ENCODE peak calls at places on chromosome 11, in eight cellular contexts. N is heart left ventricle, R is fibroblast of lung, C is psoas muscle, Z is PC-9, K is prostate gland, H is K562, D is ovary. L is an unnamed sample. For H3K27me3, the result is how much of the 10 kb centered on the place peaks cover.

GRCh38 chr11:96263361-96263763 is 79.6 kb downstream of the MAML2 start:
- DNase-seq in R (peak), C (no peak), N (no peak), H (no peak), Z (no peak), D (no peak), K (no peak), L (no peak)

GRCh38 chr11:70547821-70548670 is 149.7 kb downstream of the CTTN start:
- DNase-seq in C (peak), K (no peak), H (no peak), D (no peak), Z (no peak), N (peak), R (no peak), L (no peak)

GRCh38 chr11:1862588-1863351 is 9.9 kb downstream of the LSP1 start:
- DNase-seq in K (no peak), H (no peak), D (no peak), R (no peak), Z (peak), N (no peak), C (peak), L (no peak)

GRCh38 chr11:75400110-75400865 is 970 bp downstream of the RPS3 start:
- DNase-seq in N (no peak), K (no peak), R (no peak), Z (no peak), D (no peak), C (no peak), H (no peak), L (no peak)

GRCh38 chr11:120513436-120514315 is 2.1 kb downstream of the GRIK4 start:
- DNase-seq in D (no peak), H (no peak), Z (no peak), R (no peak), C (peak), N (no peak), K (no peak), L (no peak)

GRCh38 chr11:1112351-1113191 is 37.9 kb downstream of the MUC2 start:
- DNase-seq in Z (no peak), C (peak), K (no peak), H (peak), D (no peak), N (no peak), R (no peak), L (no peak)

GRCh38 chr11:93059074-93059957 is 89.9 kb downstream of the MTNR1B start:
- DNase-seq in N (no peak), R (peak), Z (no peak), K (no peak), D (no peak), H (no peak), C (no peak), L (peak)

GRCh38 chr11:60118333-60118732 is 29.9 kb downstream of the MS4A2 start:
- DNase-seq in N (no peak), H (no peak), C (no peak), K (no peak), Z (no peak), R (no peak), D (no peak), L (no peak)

GRCh38 chr11:70892889-70893288 is 359.5 kb downstream of the SHANK2 start:
- DNase-seq in C (no peak), Z (no peak), H (no peak), N (no peak), R (no peak), D (no peak), K (no peak), L (no peak)

GRCh38 chr11:2701230-2701629 is 1.4 kb upstream of the KCNQ1OT1 start:
- DNase-seq in K (no peak), Z (no peak), N (peak), R (no peak), D (peak), C (peak), H (no peak), L (no peak)

GRCh38 chr11:102920118-102920684 is 35.3 kb downstream of the MMP13 start:
- DNase-seq in K (no peak), N (no peak), C (no peak), R (no peak), Z (no peak), D (no peak), H (no peak), L (no peak)

GRCh38 chr11:100892886-100893285 is 205.8 kb downstream of the ARHGAP42 start:
- DNase-seq in C (no peak), Z (no peak), H (no peak), R (no peak), D (no peak), N (no peak), K (no peak), L (no peak)

GRCh38 chr11:111450480-111451320 is 61.5 kb downstream of the BTG4 start:
- DNase-seq in H (no peak), C (no peak), Z (no peak), D (no peak), K (no peak), R (no peak), N (no peak), L (no peak)

GRCh38 chr11:14259186-14259784 is 99.7 kb downstream of the RRAS2 start:
- DNase-seq in D (no peak), K (no peak), Z (no peak), H (no peak), R (no peak), C (no peak), N (no peak), L (no peak)

GRCh38 chr11:71153005-71153395 is 99.4 kb downstream of the SHANK2 start:
- DNase-seq in R (peak), C (no peak), N (no peak), Z (peak), H (no peak), K (no peak), D (no peak), L (no peak)

GRCh38 chr11:28107331-28107725 is 628 bp downstream of the KIF18A start:
- DNase-seq in N (no peak), D (no peak), K (no peak), Z (no peak), C (no peak), H (peak), R (no peak), L (no peak)

GRCh38 chr11:120682026-120682649 is 170.6 kb downstream of the GRIK4 start:
- DNase-seq in D (no peak), N (no peak), C (no peak), K (no peak), R (no peak), H (no peak), Z (no peak), L (no peak)

GRCh38 chr11:17230867-17231851 is 23.4 kb upstream of the PIK3C2A start:
- DNase-seq in N (no peak), C (no peak), H (no peak), D (no peak), R (no peak), K (no peak), Z (no peak), L (no peak)

GRCh38 chr11:32200448-32200847 is 109.6 kb downstream of the RCN1 start:
- DNase-seq in C (no peak), K (no peak), R (no peak), N (no peak), D (no peak), Z (no peak), H (peak), L (no peak)

GRCh38 chr11:535519-536454 is at the start of gene HRAS:
- DNase-seq in C (peak), H (peak), K (peak), Z (peak), N (peak), R (peak), D (peak), L (peak)

GRCh38 chr11:34487430-34487829 is 26.2 kb downstream of the ELF5 start:
- DNase-seq in Z (no peak), K (no peak), C (no peak), R (no peak), H (no peak), D (no peak), N (no peak), L (no peak)

DNA sequence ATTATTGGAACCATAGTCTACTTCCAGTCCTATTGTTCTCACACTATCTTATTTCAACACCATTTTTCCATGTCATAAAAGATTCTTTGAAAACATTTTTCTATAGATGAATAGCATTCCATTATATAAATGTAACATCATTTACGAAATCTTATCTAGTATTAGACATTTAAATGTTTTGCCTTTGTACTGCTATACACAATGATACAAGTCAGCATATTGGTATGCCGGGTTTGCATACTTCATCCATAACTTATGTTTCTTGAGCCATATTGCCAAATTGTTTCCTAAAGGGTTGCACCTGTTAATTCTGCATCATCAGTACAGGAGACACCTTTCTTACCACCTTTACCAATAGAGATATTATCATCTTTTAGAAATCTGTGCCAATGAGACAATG is 68.2 kb downstream of the SYT13 start:
- DNase-seq in C (no peak), H (no peak), Z (no peak), N (no peak), K (no peak), D (no peak), R (no peak), L (no peak)
- TF ChIP-seq CTCF in C (no peak), H (no peak), Z (no peak), N (no peak), K (no peak), D (no peak), R (no peak), L (no peak)

GRCh38 chr11:19350093-19350665 is 109.4 kb upstream of the E2F8 start:
- DNase-seq in Z (no peak), K (no peak), C (no peak), N (no peak), H (no peak), R (no peak), D (no peak), L (no peak)

GRCh38 chr11:19352736-19353110 is 112.0 kb upstream of the E2F8 start:
- DNase-seq in H (no peak), K (no peak), D (no peak), C (no peak), N (no peak), Z (no peak), R (no peak), L (no peak)

GRCh38 chr11:19353287-19353686 is 112.5 kb upstream of the E2F8 start:
- DNase-seq in N (no peak), R (no peak), H (no peak), K (no peak), Z (no peak), C (no peak), D (no peak), L (no peak)

GRCh38 chr11:19351426-19351825 is 110.7 kb upstream of the E2F8 start:
- DNase-seq in R (no peak), Z (no peak), C (no peak), D (no peak), N (no peak), K (no peak), H (no peak), L (no peak)

DNA sequence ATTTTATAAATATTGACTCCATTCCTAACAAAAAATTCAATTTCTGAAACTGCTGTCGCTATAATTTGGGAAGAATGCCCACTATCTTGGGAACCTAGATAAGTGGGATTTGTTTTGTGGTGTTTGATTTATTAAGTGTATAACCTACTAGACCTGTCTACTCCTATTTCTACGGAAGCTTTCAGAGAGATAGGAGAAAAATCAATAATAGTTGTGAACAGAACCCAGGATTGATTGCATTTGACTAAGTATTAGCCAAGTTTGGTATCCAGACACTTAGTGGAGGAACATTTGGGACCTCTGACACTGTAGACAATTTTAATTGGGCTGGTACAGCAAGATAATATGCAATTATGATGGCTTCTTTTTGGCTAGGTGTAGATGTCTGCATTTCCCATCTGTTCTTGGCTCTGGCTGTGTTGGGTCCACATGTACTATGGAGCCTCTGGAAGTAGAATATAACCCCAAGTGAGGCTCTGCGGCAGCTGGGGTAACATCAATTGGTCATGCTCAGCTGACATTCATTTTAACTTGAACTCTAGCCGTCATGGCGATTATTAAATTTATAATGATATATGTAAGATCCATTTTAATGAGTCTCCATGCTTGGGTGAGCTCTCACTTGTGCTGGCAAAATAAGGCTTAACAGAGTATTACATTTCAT is 111.5 kb upstream of the E2F8 start:
- DNase-seq in K (no peak), H (no peak), N (no peak), Z (no peak), C (no peak), D (no peak), R (no peak), L (no peak)
- H3K27me3 ChIP-seq in K (under half), H (under half), N (under half), Z (under half), C (under half), D (under half), R (under half), L (half or more)

DNA sequence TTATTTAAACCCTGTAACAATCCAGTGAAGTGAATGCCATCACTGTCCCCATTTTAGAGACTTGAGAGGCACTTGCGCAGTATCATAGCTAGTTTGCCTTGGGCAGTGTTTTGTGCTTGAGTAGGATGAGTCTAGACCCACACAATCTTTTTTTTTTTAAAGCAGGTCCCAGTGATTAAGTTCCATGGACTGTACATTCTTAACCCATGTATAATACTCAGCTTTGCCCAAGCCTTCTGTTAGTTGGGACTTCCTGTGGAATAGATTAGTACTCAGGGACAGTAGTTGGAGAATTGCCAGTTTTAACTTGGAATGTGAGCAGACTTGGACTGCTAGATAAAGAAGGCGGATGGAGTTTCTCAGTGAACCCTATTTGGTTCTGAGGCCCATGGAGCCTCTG is 108.6 kb upstream of the RASSF10 start:
- DNase-seq in D (no peak), K (no peak), C (no peak), R (peak), Z (no peak), H (no peak), N (no peak), L (peak)
- H3K27ac ChIP-seq in D (no peak), K (no peak), C (peak), R (peak), Z (no peak), H (no peak), N (peak), L (peak)

GRCh38 chr11:46916251-46916650 is 2.1 kb downstream of the LRP4 start:
- DNase-seq in C (no peak), R (no peak), K (peak), N (no peak), D (no peak), Z (no peak), H (no peak), L (no peak)

GRCh38 chr11:46918087-46918751 is at the start of gene LRP4:
- DNase-seq in K (peak), D (peak), Z (peak), N (peak), H (peak), R (peak), C (peak), L (no peak)

GRCh38 chr11:46917109-46918086 is 952 bp downstream of the LRP4 start:
- DNase-seq in Z (no peak), D (no peak), N (no peak), R (no peak), C (no peak), K (no peak), H (peak), L (no peak)

GRCh38 chr11:46914910-46915309 is 3.4 kb downstream of the LRP4 start:
- DNase-seq in C (no peak), K (no peak), H (no peak), D (no peak), R (no peak), Z (no peak), N (no peak), L (no peak)

DNA sequence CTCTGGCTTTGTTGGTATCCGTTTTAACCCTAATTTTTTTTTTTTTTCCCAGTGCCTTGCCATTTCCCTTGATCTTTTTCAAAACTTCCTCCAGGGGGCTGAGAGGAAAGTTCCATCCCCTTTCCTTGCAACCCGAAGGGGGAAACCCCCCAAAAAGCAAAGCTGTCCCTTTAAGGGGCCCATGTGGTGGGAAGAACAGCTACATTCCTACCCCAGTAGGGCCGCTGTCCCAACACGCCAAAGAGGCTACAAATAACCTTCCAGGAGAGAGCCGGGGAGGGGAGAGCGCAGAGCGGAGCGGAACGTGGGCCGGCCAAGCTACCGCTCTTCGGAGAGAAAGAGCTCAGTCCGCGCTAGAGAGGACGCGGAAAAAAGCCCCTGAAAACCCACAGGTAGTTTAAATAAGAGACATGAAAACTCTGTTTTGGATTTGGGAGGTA is 1.7 kb downstream of the LRP4 start:
- DNase-seq in K (peak), C (peak), R (peak), H (peak), D (peak), Z (peak), N (peak), L (no peak)
- TF ChIP-seq CTCF in K (no peak), C (peak), R (peak), H (peak), D (no peak), Z (no peak), N (peak), L (peak)

GRCh38 chr11:130819561-130819960 is 96.7 kb downstream of the SNX19 start:
- DNase-seq in H (no peak), K (no peak), R (no peak), Z (no peak), D (no peak), N (no peak), C (no peak), L (no peak)
- H3K27me3 ChIP-seq in H (under half), K (under half), R (under half), Z (under half), D (under half), N (under half), C (under half), L (under half)

GRCh38 chr11:110295487-110296225 is 758 bp downstream of the RDX start:
- DNase-seq in D (peak), K (peak), N (peak), H (peak), R (peak), Z (peak), C (peak), L (no peak)

GRCh38 chr11:110296226-110297081 is at the start of gene RDX:
- DNase-seq in H (peak), C (peak), R (peak), K (peak), N (peak), Z (peak), D (peak), L (peak)

GRCh38 chr11:110297726-110298297 is 1.4 kb upstream of the RDX start:
- DNase-seq in N (no peak), H (no peak), R (no peak), D (no peak), K (no peak), C (no peak), Z (peak), L (no peak)

GRCh38 chr11:110298298-110298765 is 1.9 kb upstream of the RDX start:
- DNase-seq in C (no peak), N (no peak), Z (peak), H (no peak), R (no peak), D (no peak), K (no peak), L (no peak)

GRCh38 chr11:110297082-110297725 is 790 bp upstream of the RDX start:
- DNase-seq in K (no peak), N (no peak), C (no peak), H (peak), R (peak), Z (no peak), D (no peak), L (no peak)
- H3K27ac ChIP-seq in K (peak), N (peak), C (peak), H (peak), R (peak), Z (peak), D (peak), L (peak)

GRCh38 chr11:61869636-61870428 is 21.5 kb downstream of the FADS3 start:
- DNase-seq in Z (no peak), C (peak), N (no peak), H (peak), R (no peak), D (no peak), K (no peak), L (no peak)

GRCh38 chr11:61870429-61871039 is 20.8 kb downstream of the FADS3 start:
- DNase-seq in D (no peak), K (no peak), C (peak), H (peak), Z (no peak), N (no peak), R (peak), L (no peak)

GRCh38 chr11:61871158-61871597 is 20.2 kb downstream of the FADS3 start:
- DNase-seq in Z (peak), K (peak), N (peak), D (peak), R (peak), H (peak), C (peak), L (peak)

GRCh38 chr11:61866958-61867343 is 24.4 kb downstream of the FADS3 start:
- DNase-seq in R (no peak), D (no peak), K (no peak), C (no peak), H (no peak), Z (no peak), N (no peak), L (no peak)

GRCh38 chr11:61868601-61869476 is 22.5 kb downstream of the FADS3 start:
- DNase-seq in H (no peak), C (peak), Z (no peak), N (no peak), D (no peak), K (no peak), R (no peak), L (no peak)
- TF ChIP-seq CTCF in H (no peak), C (no peak), Z (no peak), N (no peak), D (no peak), K (no peak), R (no peak), L (no peak)

GRCh38 chr11:44861829-44862545 is 88.7 kb downstream of the TP53I11 start:
- DNase-seq in N (peak), H (peak), R (peak), Z (peak), K (no peak), D (peak), C (peak), L (peak)
- H3K27me3 ChIP-seq in N (under half), H (under half), R (under half), Z (under half), K (under half), D (under half), C (under half), L (under half)

GRCh38 chr11:117457031-117457785 is 129.6 kb downstream of the CEP164 start:
- DNase-seq in K (no peak), Z (no peak), H (no peak), R (no peak), C (no peak), N (no peak), D (no peak), L (no peak)
- H3K27ac ChIP-seq in K (no peak), Z (no peak), H (no peak), R (no peak), C (no peak), N (no peak), D (no peak), L (no peak)

GRCh38 chr11:79062814-79063762 is 377.7 kb downstream of the TENM4 start:
- DNase-seq in N (no peak), R (no peak), C (no peak), Z (no peak), K (no peak), D (no peak), H (peak), L (no peak)
- TF ChIP-seq CTCF in N (peak), R (peak), C (peak), Z (peak), K (no peak), D (no peak), H (peak), L (peak)